ENCODE peak calls at places on chromosomes 7 and 10, in five cellular contexts. V, F, D, M and X are unnamed samples.

GRCh38 chr7:150648358-150649083 is 16.3 kb upstream of the GIMAP6 start:
- DNase-seq in M (no peak), D (no peak), F (no peak), V (no peak), X (no peak)

GRCh38 chr7:130996841-130997231 is 262.8 kb upstream of the KLF14 start:
- DNase-seq in V (peak; percentile 63), F (no peak), M (no peak), D (no peak), X (peak; percentile 61)

GRCh38 chr7:88279323-88279722 is 27.4 kb downstream of the STEAP4 start:
- DNase-seq in F (no peak), M (no peak), D (no peak), V (no peak), X (no peak)

GRCh38 chr7:374706-375490 is 84.9 kb downstream of the FOXL3 start:
- DNase-seq in V (no peak), D (no peak), M (peak; percentile 9), F (peak; percentile 12), X (no peak)

GRCh38 chr10:122020202-122020601 is 31.2 kb downstream of the TACC2 start:
- DNase-seq in M (no peak), V (no peak), D (no peak), F (no peak), X (no peak)

GRCh38 chr7:74023037-74023436 is 4.9 kb upstream of the ELN start:
- DNase-seq in M (peak; percentile 71), F (no peak), V (peak; percentile 59), D (peak; percentile 82), X (peak; percentile 63)

GRCh38 chr7:30513762-30514161 is 9.1 kb upstream of the GGCT start:
- DNase-seq in D (no peak), F (no peak), M (no peak), V (no peak), X (no peak)

GRCh38 chr10:116098411-116099019 is 174.5 kb downstream of the GFRA1 start:
- DNase-seq in D (no peak), V (no peak), M (no peak), F (no peak), X (no peak)

GRCh38 chr10:70540089-70540788 is 61.7 kb downstream of the PALD1 start:
- DNase-seq in F (no peak), D (peak; percentile 26), V (peak; percentile 20), M (no peak), X (no peak)

GRCh38 chr10:114685456-114685855 is 27.4 kb upstream of the ABLIM1 start:
- DNase-seq in D (no peak), M (no peak), F (peak; percentile 64), V (no peak), X (no peak)

GRCh38 chr10:91883549-91884542 is 25.4 kb downstream of the FGFBP3 start:
- DNase-seq in F (peak; percentile 32), D (no peak), V (peak; percentile 80), M (peak; percentile 43), X (peak; percentile 41)

GRCh38 chr7:43701502-43701859 is 27.8 kb downstream of the COA1 start:
- DNase-seq in F (no peak), V (peak; percentile 48), M (no peak), D (no peak), X (peak; percentile 57)

GRCh38 chr7:117827861-117828260 is 45.4 kb downstream of the CTTNBP2 start:
- DNase-seq in F (no peak), D (peak; percentile 11), V (peak; percentile 94), M (no peak), X (peak; percentile 91)

GRCh38 chr10:97715259-97715874 is 1.8 kb downstream of the MARVELD1 start:
- DNase-seq in F (no peak), V (no peak), D (peak; percentile 54), M (no peak), X (no peak)

DNA sequence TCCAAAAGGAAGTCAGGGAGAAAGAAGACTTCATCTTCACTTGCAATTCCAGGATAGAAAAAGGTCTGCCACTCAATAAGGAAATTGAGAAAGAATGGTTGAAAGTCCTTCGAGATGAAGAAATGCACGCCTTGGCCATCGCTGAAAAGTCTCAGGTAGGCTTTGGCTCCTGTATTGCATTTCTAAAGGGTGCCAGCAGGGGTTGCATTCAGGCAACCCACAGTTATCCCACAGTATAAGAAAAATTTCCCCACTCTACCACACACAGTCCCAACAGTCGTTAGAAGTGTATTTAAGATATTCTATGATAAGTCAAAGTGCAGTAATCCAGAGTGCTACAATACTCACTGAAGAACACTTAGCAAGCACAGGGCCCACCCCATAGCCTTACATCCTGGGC is 93.4 kb upstream of the FGL2 start:
- DNase-seq in D (no peak), F (no peak), M (no peak), V (no peak), X (no peak)
- TF ChIP-seq CTCF in D (no peak), F (no peak), M (no peak), V (no peak), X (no peak)

DNA sequence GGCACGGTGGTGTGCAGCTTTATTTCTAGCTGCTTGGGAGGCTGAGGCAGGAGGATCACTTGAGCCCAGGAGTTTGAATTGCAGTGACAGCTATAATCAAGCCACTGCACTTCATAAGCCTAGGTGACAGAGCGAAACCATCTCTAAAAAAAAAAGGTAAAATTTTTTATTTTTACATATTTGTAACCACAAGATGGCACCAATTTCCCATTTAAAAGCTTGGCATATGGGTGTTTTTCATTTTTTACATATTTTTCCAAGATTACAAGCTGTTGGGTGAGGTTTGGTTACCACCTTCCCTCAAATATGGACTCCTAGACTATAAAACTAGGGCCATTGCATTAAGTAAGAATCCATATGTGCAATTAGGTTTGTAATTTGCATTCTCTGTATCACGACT is 129.2 kb upstream of the ACBD5 start:
- DNase-seq in D (peak; percentile 27), V (no peak), F (no peak), M (no peak), X (no peak)
- TF ChIP-seq CTCF in D (peak; percentile 14), V (no peak), F (no peak), M (no peak), X (peak; percentile 29)

GRCh38 chr10:123535386-123535785 is 130.8 kb upstream of the GPR26 start:
- DNase-seq in F (peak; percentile 4), M (no peak), D (no peak), V (no peak), X (no peak)

GRCh38 chr10:123529146-123529760 is 136.9 kb upstream of the GPR26 start:
- DNase-seq in F (peak; percentile 7), V (no peak), D (no peak), M (no peak), X (no peak)

GRCh38 chr10:123527122-123527521 is 139.0 kb upstream of the GPR26 start:
- DNase-seq in V (no peak), D (no peak), F (no peak), M (no peak), X (no peak)

GRCh38 chr10:123526356-123527079 is 139.6 kb upstream of the GPR26 start:
- DNase-seq in D (no peak), F (no peak), V (no peak), M (no peak), X (no peak)

GRCh38 chr10:123530166-123530870 is 135.8 kb upstream of the GPR26 start:
- DNase-seq in D (no peak), M (no peak), F (peak; percentile 8), V (no peak), X (no peak)
- TF ChIP-seq CTCF in D (no peak), M (no peak), F (no peak), V (no peak), X (no peak)

DNA sequence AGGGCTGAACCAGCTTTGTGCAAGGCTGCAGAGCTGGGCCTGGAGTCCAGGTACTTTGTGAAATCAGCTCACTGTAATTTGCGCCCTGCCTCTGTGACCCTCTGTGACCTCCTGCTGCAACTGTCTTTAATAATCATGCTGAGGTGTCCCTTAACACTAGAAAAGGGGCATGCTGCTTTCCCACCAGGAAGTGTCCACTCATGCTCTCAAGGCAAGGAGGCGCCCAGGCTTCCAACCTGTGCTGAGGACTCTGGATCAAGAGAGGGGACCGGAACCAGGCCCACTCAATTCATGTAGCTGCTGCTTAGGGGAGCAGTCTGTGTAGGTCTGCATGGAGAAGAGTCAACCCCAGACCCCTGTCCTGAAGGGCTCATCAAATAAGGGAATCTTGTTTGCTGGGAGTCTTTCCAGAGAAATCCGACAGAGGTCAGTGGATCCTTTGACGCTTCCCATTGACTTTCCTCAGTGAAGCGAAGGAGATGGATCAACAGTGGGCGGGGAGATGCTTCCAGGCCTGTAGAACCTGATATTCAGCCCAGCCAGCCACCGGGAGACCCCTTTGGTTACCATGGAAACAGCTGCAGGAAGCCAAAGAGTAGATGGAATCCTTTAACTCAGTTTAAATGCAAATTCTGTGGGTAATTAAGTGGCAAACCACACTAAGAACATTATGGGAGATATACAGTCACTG is 945.9 kb downstream of the GRID1 start:
- DNase-seq in F (no peak), D (no peak), V (no peak), M (no peak), X (no peak)
- TF ChIP-seq CTCF in F (no peak), D (no peak), V (no peak), M (no peak), X (no peak)